ENCODE peak calls at places on chromosomes 12 and 14, in six cellular contexts. R is endothelial cell, X is PC-3, D is fibroblast of mammary gland, V is WTC11, Y is omental fat pad. P is an unnamed sample.

GRCh38 chr12:27013606-27014084 is 539 bp downstream of the TM7SF3 start:
- DNase-seq in R (no peak), X (peak; percentile 36), D (peak; percentile 47), V (no peak), Y (no peak), P (no peak)

GRCh38 chr14:61398221-61398620 is 76.8 kb downstream of the PRKCH start:
- DNase-seq in R (no peak), X (no peak), D (no peak), V (no peak), Y (no peak), P (no peak)

GRCh38 chr12:103268831-103269514 is 226.8 kb downstream of the C12orf42 start:
- DNase-seq in R (no peak), X (no peak), D (no peak), V (no peak), Y (no peak), P (no peak)

GRCh38 chr14:33186656-33187055 is 248.0 kb downstream of the NPAS3 start:
- DNase-seq in R (no peak), X (no peak), D (peak; percentile 18), V (no peak), Y (no peak), P (no peak)

GRCh38 chr12:58601529-58601928 is 318.8 kb downstream of the LRIG3 start:
- DNase-seq in R (no peak), X (no peak), D (no peak), V (no peak), Y (no peak), P (no peak)

GRCh38 chr14:23057757-23058653 is 685 bp upstream of the CDH24 start:
- DNase-seq in R (peak; percentile 93), X (peak; percentile 90), D (peak; percentile 81), V (peak; percentile 96), Y (peak; percentile 66), P (no peak)

GRCh38 chr12:92365333-92365732 is 219.7 kb upstream of the BTG1 start:
- DNase-seq in R (no peak), X (no peak), D (no peak), V (no peak), Y (no peak), P (no peak)

GRCh38 chr14:28652782-28653181 is 113.8 kb upstream of the FOXG1 start:
- DNase-seq in R (no peak), X (peak; percentile 96), D (peak; percentile 90), V (no peak), Y (no peak), P (no peak)

GRCh38 chr14:55963295-55963694 is 154.9 kb upstream of the PELI2 start:
- DNase-seq in R (no peak), X (no peak), D (no peak), V (no peak), Y (no peak), P (no peak)

GRCh38 chr12:125188912-125189881 is 124.0 kb downstream of the AACS start:
- DNase-seq in R (no peak), X (no peak), D (no peak), V (no peak), Y (no peak), P (no peak)

GRCh38 chr12:68451261-68452091 is 119.3 kb upstream of the MDM1 start:
- DNase-seq in R (no peak), X (peak; percentile 27), D (peak; percentile 82), V (no peak), Y (peak; percentile 28), P (no peak)

GRCh38 chr14:101634453-101635237 is 73.3 kb downstream of the DIO3 start:
- DNase-seq in R (no peak), X (no peak), D (no peak), V (no peak), Y (no peak), P (no peak)

GRCh38 chr14:45940318-45940717 is 687.3 kb upstream of the MIS18BP1 start:
- DNase-seq in R (no peak), X (peak; percentile 43), D (no peak), V (no peak), Y (no peak), P (no peak)

GRCh38 chr12:124565071-124565491 is 2.3 kb downstream of the NCOR2 start:
- DNase-seq in R (no peak), X (no peak), D (peak; percentile 31), V (no peak), Y (no peak), P (peak; percentile 78)

GRCh38 chr14:58129208-58129607 is 22.8 kb downstream of the ARMH4 start:
- DNase-seq in R (no peak), X (peak; percentile 46), D (no peak), V (no peak), Y (no peak), P (no peak)
- TF ChIP-seq CTCF in R (no peak), X (peak; percentile 81), D (peak; percentile 16), V (no peak), Y (no peak), P (peak; percentile 53)

DNA sequence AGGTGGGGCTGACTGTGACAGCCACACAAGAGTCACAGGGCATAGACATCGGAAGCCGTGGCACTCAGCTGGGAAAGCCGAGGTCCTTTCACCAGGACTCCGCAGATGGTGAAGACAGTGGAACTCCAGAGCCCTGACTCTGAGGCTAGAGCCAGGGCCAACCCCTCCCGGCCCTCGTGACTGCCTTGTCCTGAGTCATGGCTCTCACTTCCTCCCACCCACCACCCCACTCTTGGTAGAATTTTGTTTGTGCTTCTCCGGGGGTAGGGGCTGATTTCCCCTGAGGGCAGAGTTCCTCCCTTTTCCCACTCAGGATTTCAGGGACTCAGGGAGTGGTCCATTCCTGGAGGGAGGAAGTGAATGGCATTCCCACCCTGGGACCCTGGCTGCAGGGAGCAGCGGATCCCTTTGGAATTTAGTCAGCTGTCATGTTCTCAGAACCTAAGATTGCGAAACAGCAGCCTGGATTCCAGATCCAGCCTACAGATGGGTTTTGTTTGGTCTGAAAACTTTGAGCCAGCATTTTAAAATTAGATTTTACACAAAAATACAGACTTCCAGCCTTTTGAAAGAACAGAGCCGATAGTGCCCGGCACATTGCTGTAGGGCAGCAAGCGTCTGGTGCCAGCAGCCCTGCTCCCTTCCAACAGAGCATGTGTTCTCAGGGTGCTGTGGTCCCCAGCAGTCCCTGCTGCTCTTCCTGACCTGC is 50.7 kb downstream of the TPCN1 start:
- DNase-seq in R (no peak), X (no peak), D (peak; percentile 87), V (no peak), Y (peak; percentile 51), P (peak; percentile 79)
- TF ChIP-seq CTCF in R (no peak), X (no peak), D (no peak), V (no peak), Y (no peak), P (no peak)

GRCh38 chr12:96329018-96329417 is 71.2 kb downstream of the CDK17 start:
- DNase-seq in R (no peak), X (no peak), D (no peak), V (no peak), Y (no peak), P (no peak)
- TF ChIP-seq CTCF in R (no peak), X (no peak), D (no peak), V (no peak), Y (no peak), P (no peak)

GRCh38 chr14:30389134-30389900 is 169.6 kb upstream of the G2E3 start:
- DNase-seq in R (no peak), X (peak; percentile 43), D (peak; percentile 26), V (no peak), Y (peak; percentile 26), P (no peak)
- TF ChIP-seq CTCF in R (no peak), X (no peak), D (no peak), V (no peak), Y (no peak), P (no peak)

GRCh38 chr12:8589679-8590078 is 23.0 kb downstream of the AICDA start:
- DNase-seq in R (no peak), X (no peak), D (no peak), V (no peak), Y (no peak), P (no peak)

GRCh38 chr12:8593246-8593645 is 19.4 kb downstream of the AICDA start:
- DNase-seq in R (no peak), X (no peak), D (no peak), V (no peak), Y (no peak), P (no peak)

GRCh38 chr12:8594072-8594471 is 18.6 kb downstream of the AICDA start:
- DNase-seq in R (no peak), X (no peak), D (no peak), V (no peak), Y (no peak), P (no peak)

DNA sequence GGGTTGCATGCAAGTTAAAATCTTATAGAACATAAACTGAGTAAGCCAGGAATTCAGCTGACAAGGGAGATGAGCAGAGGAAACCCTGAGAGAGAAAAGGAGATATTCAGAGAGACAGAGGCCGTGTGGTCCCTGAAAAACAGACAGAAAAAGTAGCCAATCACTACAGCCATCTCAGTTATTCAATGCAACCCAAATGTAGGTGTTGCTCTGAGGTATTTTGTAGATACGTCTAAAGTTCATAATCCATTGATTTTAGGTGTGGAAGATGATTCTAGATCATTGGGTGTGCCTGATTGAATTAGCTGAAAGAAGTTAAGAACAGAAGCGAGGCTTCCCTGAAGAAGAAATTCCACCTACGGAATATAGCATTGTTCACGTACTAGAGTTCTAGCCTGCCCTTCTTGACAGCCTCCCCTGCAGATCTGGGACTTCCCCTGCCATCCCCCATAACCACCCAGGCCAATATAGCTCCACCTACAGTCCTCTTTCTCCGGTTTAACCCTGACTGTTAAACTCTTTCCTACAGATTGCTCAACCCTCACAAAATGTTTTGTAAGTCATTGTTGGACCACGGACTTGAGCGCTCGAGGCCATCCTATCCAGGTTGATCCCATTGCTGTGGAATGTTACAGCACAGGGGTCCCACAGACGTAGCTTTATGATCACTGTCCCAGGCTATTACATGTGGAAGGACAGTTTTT is 21.7 kb downstream of the AICDA start:
- DNase-seq in R (no peak), X (no peak), D (peak; percentile 33), V (no peak), Y (no peak), P (no peak)
- TF ChIP-seq CTCF in R (no peak), X (no peak), D (no peak), V (no peak), Y (no peak), P (no peak)

GRCh38 chr12:90943248-90943647 is 11.7 kb downstream of the CCER1 start:
- DNase-seq in R (no peak), X (no peak), D (peak; percentile 25), V (no peak), Y (no peak), P (no peak)

GRCh38 chr12:90940872-90941499 is 14.0 kb downstream of the CCER1 start:
- DNase-seq in R (no peak), X (peak; percentile 78), D (peak; percentile 76), V (no peak), Y (no peak), P (no peak)

GRCh38 chr12:90947869-90948268 is 7.1 kb downstream of the CCER1 start:
- DNase-seq in R (no peak), X (no peak), D (no peak), V (no peak), Y (no peak), P (no peak)

GRCh38 chr12:90939382-90939781 is 15.6 kb downstream of the CCER1 start:
- DNase-seq in R (no peak), X (peak; percentile 44), D (peak; percentile 56), V (no peak), Y (no peak), P (no peak)

DNA sequence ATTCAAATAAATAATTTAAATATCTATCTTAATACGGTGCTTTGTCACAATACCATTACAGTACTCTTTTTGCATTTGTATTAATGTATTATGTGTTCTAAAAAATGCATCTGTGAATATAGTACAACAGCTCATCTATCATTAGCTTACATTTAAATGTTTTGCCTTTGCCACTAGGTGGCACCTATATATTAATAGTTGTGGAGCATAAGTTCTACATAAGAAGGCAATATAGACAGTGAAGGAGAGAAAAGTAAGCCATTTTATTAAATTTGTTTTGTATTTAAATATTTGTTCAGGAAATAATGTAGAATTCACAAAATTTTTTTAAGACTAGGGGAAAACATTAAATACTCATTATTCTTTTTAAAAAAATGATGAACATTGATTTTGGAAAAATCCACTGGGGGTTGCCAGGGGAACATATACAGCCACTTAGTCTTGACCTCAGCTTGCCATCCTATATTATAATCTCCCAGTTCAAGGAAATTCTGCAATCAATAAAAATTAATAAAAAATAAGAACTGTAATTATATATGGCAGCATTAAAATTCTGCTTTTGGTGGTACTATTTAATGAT is 9.8 kb downstream of the CCER1 start:
- DNase-seq in R (no peak), X (peak; percentile 64), D (peak; percentile 53), V (no peak), Y (no peak), P (no peak)
- TF ChIP-seq CTCF in R (peak; percentile 69), X (peak; percentile 78), D (peak; percentile 46), V (no peak), Y (no peak), P (peak; percentile 88)

P was measured in chondrocyte.